ENCODE peak calls at places on chromosomes 2 and 18, in four cellular contexts. One of them, this sample, is unnamed. For H3K4me1, the result is how much of the 10 kb centered on the place peaks cover.

GRCh38 chr2:10897956-10898355 is 13.8 kb upstream of the KCNF1 start:
- DNase-seq in HCT116: no peak
- DNase-seq in thoracic aorta: no peak
- DNase-seq in kidney: no peak
- DNase-seq in this sample: no peak

GRCh38 chr18:76816127-76816526 is 6.2 kb upstream of the ZNF236 start:
- DNase-seq in HCT116: no peak
- DNase-seq in thoracic aorta: no peak
- DNase-seq in kidney: no peak
- DNase-seq in this sample: no peak

GRCh38 chr2:206974556-206974955 is 35.2 kb downstream of the CPO start:
- DNase-seq in kidney: no peak
- DNase-seq in HCT116: no peak
- DNase-seq in thoracic aorta: no peak
- DNase-seq in this sample: no peak

GRCh38 chr2:225037374-225038075 is 4.7 kb downstream of the DOCK10 start:
- DNase-seq in thoracic aorta: no peak
- DNase-seq in kidney: no peak
- DNase-seq in HCT116: no peak
- DNase-seq in this sample: no peak

GRCh38 chr2:45242161-45242741 is 233.0 kb upstream of the SIX2 start:
- DNase-seq in HCT116: no peak
- DNase-seq in kidney: no peak
- DNase-seq in thoracic aorta: peak
- DNase-seq in this sample: no peak

GRCh38 chr2:38074775-38075435 is 1.0 kb downstream of the CYP1B1 start:
- DNase-seq in thoracic aorta: no peak
- DNase-seq in kidney: peak
- DNase-seq in HCT116: no peak
- DNase-seq in this sample: no peak

GRCh38 chr2:173286153-173286809 is 68.4 kb upstream of the CDCA7 start:
- DNase-seq in thoracic aorta: no peak
- DNase-seq in kidney: no peak
- DNase-seq in HCT116: no peak
- DNase-seq in this sample: no peak

GRCh38 chr2:149763358-149763757 is 175.8 kb upstream of the MMADHC start:
- DNase-seq in HCT116: no peak
- DNase-seq in kidney: no peak
- DNase-seq in thoracic aorta: no peak
- DNase-seq in this sample: no peak

GRCh38 chr2:206531996-206532543 is 88.7 kb downstream of the ADAM23 start:
- DNase-seq in thoracic aorta: no peak
- DNase-seq in kidney: no peak
- DNase-seq in HCT116: no peak
- DNase-seq in this sample: no peak

GRCh38 chr2:235848055-235848454 is 320.1 kb downstream of the GBX2 start:
- DNase-seq in kidney: no peak
- DNase-seq in HCT116: no peak
- DNase-seq in thoracic aorta: no peak
- DNase-seq in this sample: no peak

GRCh38 chr18:34709104-34709503 is 994 bp upstream of the DTNA start:
- DNase-seq in kidney: peak
- DNase-seq in thoracic aorta: no peak
- DNase-seq in HCT116: no peak
- DNase-seq in this sample: no peak

GRCh38 chr2:68088950-68089349 is 26.1 kb upstream of the C1D start:
- DNase-seq in HCT116: no peak
- DNase-seq in kidney: no peak
- DNase-seq in thoracic aorta: no peak
- DNase-seq in this sample: no peak

GRCh38 chr2:20224716-20225293 is at the start of gene SDC1:
- DNase-seq in thoracic aorta: no peak
- DNase-seq in kidney: peak
- DNase-seq in HCT116: no peak
- DNase-seq in this sample: no peak

DNA sequence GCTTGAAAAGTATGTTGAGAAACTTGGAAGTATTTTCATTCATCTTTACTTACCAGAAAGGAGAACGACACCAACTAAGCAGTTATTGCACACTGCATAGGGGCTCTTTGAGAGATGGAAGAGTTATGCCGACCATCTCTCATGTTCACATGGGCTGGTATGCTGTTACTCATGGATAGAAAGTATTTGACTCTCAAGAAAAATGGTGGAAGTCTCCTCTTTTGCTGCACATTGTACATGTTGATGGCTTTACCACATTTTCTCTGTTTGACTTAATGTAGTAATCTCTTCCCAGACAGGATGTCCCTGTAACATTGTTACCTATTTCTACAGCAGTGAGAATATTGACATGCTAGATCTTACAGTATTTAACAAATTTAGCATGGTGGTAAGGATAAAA is 23.2 kb downstream of the CAB39 start:
- DNase-seq in kidney: no peak
- DNase-seq in thoracic aorta: no peak
- DNase-seq in HCT116: no peak
- DNase-seq in this sample: no peak
- H3K4me1 ChIP-seq in kidney: under half
- H3K4me1 ChIP-seq in thoracic aorta: under half
- H3K4me1 ChIP-seq in HCT116: under half
- H3K4me1 ChIP-seq in this sample: under half

GRCh38 chr2:88450925-88451575 is 1.4 kb downstream of the FOXI3 start:
- DNase-seq in HCT116: no peak
- DNase-seq in thoracic aorta: no peak
- DNase-seq in kidney: no peak
- DNase-seq in this sample: no peak
- H3K4me3 ChIP-seq in HCT116: no peak
- H3K4me3 ChIP-seq in thoracic aorta: no peak
- H3K4me3 ChIP-seq in kidney: no peak
- H3K4me3 ChIP-seq in this sample: no peak

GRCh38 chr2:240277807-240278522 is 137.5 kb upstream of the OTOS start:
- DNase-seq in thoracic aorta: no peak
- DNase-seq in HCT116: no peak
- DNase-seq in kidney: no peak
- DNase-seq in this sample: no peak
- H3K4me1 ChIP-seq in thoracic aorta: under half
- H3K4me1 ChIP-seq in HCT116: under half
- H3K4me1 ChIP-seq in kidney: under half
- H3K4me1 ChIP-seq in this sample: under half

GRCh38 chr2:70965506-70965905 is 12.9 kb upstream of the ANKRD53 start:
- DNase-seq in HCT116: no peak
- DNase-seq in thoracic aorta: no peak
- DNase-seq in kidney: no peak
- DNase-seq in this sample: no peak
- H3K4me3 ChIP-seq in HCT116: peak
- H3K4me3 ChIP-seq in thoracic aorta: peak
- H3K4me3 ChIP-seq in kidney: no peak
- H3K4me3 ChIP-seq in this sample: peak

GRCh38 chr2:2234398-2234797 is 96.7 kb downstream of the MYT1L start:
- DNase-seq in kidney: no peak
- DNase-seq in HCT116: no peak
- DNase-seq in thoracic aorta: no peak
- DNase-seq in this sample: no peak

GRCh38 chr2:2233171-2233826 is 97.8 kb downstream of the MYT1L start:
- DNase-seq in kidney: no peak
- DNase-seq in thoracic aorta: no peak
- DNase-seq in HCT116: no peak
- DNase-seq in this sample: no peak

GRCh38 chr2:2226326-2226725 is 104.7 kb downstream of the MYT1L start:
- DNase-seq in thoracic aorta: no peak
- DNase-seq in kidney: no peak
- DNase-seq in HCT116: no peak
- DNase-seq in this sample: no peak

GRCh38 chr2:2232167-2232566 is 98.9 kb downstream of the MYT1L start:
- DNase-seq in kidney: no peak
- DNase-seq in thoracic aorta: no peak
- DNase-seq in HCT116: no peak
- DNase-seq in this sample: no peak

GRCh38 chr2:2229898-2230817 is 100.9 kb downstream of the MYT1L start:
- DNase-seq in thoracic aorta: no peak
- DNase-seq in HCT116: no peak
- DNase-seq in kidney: no peak
- DNase-seq in this sample: no peak
- H3K4me1 ChIP-seq in thoracic aorta: under half
- H3K4me1 ChIP-seq in HCT116: under half
- H3K4me1 ChIP-seq in kidney: under half
- H3K4me1 ChIP-seq in this sample: under half

GRCh38 chr2:43636616-43637015 is 444 bp upstream of the PLEKHH2 start:
- DNase-seq in thoracic aorta: no peak
- DNase-seq in kidney: no peak
- DNase-seq in HCT116: no peak
- DNase-seq in this sample: no peak
- H3K4me3 ChIP-seq in thoracic aorta: peak
- H3K4me3 ChIP-seq in kidney: peak
- H3K4me3 ChIP-seq in HCT116: peak
- H3K4me3 ChIP-seq in this sample: peak

GRCh38 chr2:130374587-130375290 is 18.9 kb downstream of the PTPN18 start:
- DNase-seq in HCT116: no peak
- DNase-seq in kidney: peak
- DNase-seq in thoracic aorta: no peak
- DNase-seq in this sample: no peak

GRCh38 chr2:130377491-130377890 is 21.6 kb downstream of the PTPN18 start:
- DNase-seq in kidney: peak
- DNase-seq in HCT116: no peak
- DNase-seq in thoracic aorta: no peak
- DNase-seq in this sample: no peak

GRCh38 chr2:130373808-130374365 is 18.0 kb downstream of the PTPN18 start:
- DNase-seq in thoracic aorta: no peak
- DNase-seq in HCT116: no peak
- DNase-seq in kidney: peak
- DNase-seq in this sample: no peak

GRCh38 chr2:130376433-130377293 is 20.8 kb downstream of the PTPN18 start:
- DNase-seq in thoracic aorta: no peak
- DNase-seq in HCT116: no peak
- DNase-seq in kidney: peak
- DNase-seq in this sample: no peak

GRCh38 chr2:130375291-130376266 is 19.7 kb downstream of the PTPN18 start:
- DNase-seq in thoracic aorta: no peak
- DNase-seq in kidney: peak
- DNase-seq in HCT116: no peak
- DNase-seq in this sample: no peak
- H3K4me1 ChIP-seq in thoracic aorta: under half
- H3K4me1 ChIP-seq in kidney: under half
- H3K4me1 ChIP-seq in HCT116: under half
- H3K4me1 ChIP-seq in this sample: under half